ENCODE peak calls at places on chromosomes 16 and 17, in eight cellular contexts. U is right lobe of liver; G is breast epithelium; V is foreskin fibroblast; K is stomach; H is CD8-positive, alpha-beta T cell; R is mucosa of descending colon; W is astrocyte of the cerebellum. A is an unnamed sample.

GRCh38 chr16:47136101-47136820 is 7.5 kb downstream of the NETO2 start:
- DNase-seq in U (no peak), G (no peak), V (peak; percentile 12), K (no peak), H (no peak), R (no peak), W (peak; percentile 42), A (no peak)

GRCh38 chr17:79947351-79948031 is 88.2 kb downstream of the TBC1D16 start:
- DNase-seq in U (no peak), G (peak; percentile 45), V (no peak), K (no peak), H (no peak), R (peak; percentile 24), W (peak; percentile 92), A (no peak)

GRCh38 chr17:10661377-10661906 is 4.3 kb upstream of the MYH3 start:
- DNase-seq in U (no peak), G (no peak), V (no peak), K (no peak), H (no peak), R (no peak), W (no peak), A (no peak)

GRCh38 chr16:81175325-81175891 is 63.1 kb upstream of the BCO1 start:
- DNase-seq in U (no peak), G (no peak), V (peak; percentile 72), K (no peak), H (no peak), R (no peak), W (peak; percentile 49), A (peak; percentile 33)

GRCh38 chr17:17778308-17779014 is 58.3 kb downstream of the SREBF1 start:
- DNase-seq in U (no peak), G (no peak), V (peak; percentile 86), K (peak; percentile 56), H (no peak), R (peak; percentile 60), W (peak; percentile 74), A (no peak)

GRCh38 chr16:50690177-50690576 is 3.2 kb upstream of the NOD2 start:
- DNase-seq in U (no peak), G (no peak), V (no peak), K (no peak), H (no peak), R (no peak), W (no peak), A (no peak)

GRCh38 chr17:17355426-17355825 is 52.3 kb downstream of the NT5M start:
- DNase-seq in U (peak; percentile 45), G (no peak), V (no peak), K (no peak), H (no peak), R (no peak), W (no peak), A (no peak)

GRCh38 chr17:30534938-30535921 is 58.0 kb downstream of the GOSR1 start:
- DNase-seq in U (no peak), G (no peak), V (no peak), K (no peak), H (no peak), R (no peak), W (no peak), A (no peak)

GRCh38 chr16:28981517-28981916 is 3.3 kb upstream of the LAT start:
- DNase-seq in U (no peak), G (no peak), V (peak; percentile 36), K (no peak), H (peak; percentile 50), R (peak; percentile 40), W (no peak), A (no peak)

GRCh38 chr17:82295472-82295814 is 21.9 kb upstream of the CSNK1D start:
- DNase-seq in U (no peak), G (no peak), V (no peak), K (no peak), H (no peak), R (no peak), W (no peak), A (no peak)

GRCh38 chr17:74444406-74444805 is 12.5 kb downstream of the GPRC5C start:
- DNase-seq in U (peak; percentile 97), G (no peak), V (no peak), K (peak; percentile 89), H (no peak), R (peak; percentile 62), W (no peak), A (no peak)

GRCh38 chr16:51157698-51158097 is 6.6 kb upstream of the SALL1 start:
- DNase-seq in U (no peak), G (no peak), V (no peak), K (no peak), H (no peak), R (no peak), W (no peak), A (no peak)

GRCh38 chr16:54655171-54655590 is 275.5 kb upstream of the IRX5 start:
- DNase-seq in U (no peak), G (no peak), V (no peak), K (peak; percentile 83), H (no peak), R (no peak), W (peak; percentile 43), A (no peak)

GRCh38 chr16:719815-720506 is 985 bp upstream of the ANTKMT start:
- DNase-seq in U (no peak), G (no peak), V (peak; percentile 35), K (no peak), H (peak; percentile 36), R (peak; percentile 51), W (no peak), A (no peak)

GRCh38 chr16:53864819-53865491 is 161.0 kb downstream of the FTO start:
- DNase-seq in U (no peak), G (no peak), V (peak; percentile 30), K (no peak), H (no peak), R (no peak), W (no peak), A (no peak)

GRCh38 chr17:29557085-29557697 is 9.6 kb downstream of the ABHD15 start:
- DNase-seq in U (peak; percentile 66), G (no peak), V (peak; percentile 59), K (no peak), H (no peak), R (no peak), W (no peak), A (no peak)

GRCh38 chr17:50642722-50643656 is 8.3 kb downstream of the ABCC3 start:
- DNase-seq in U (no peak), G (no peak), V (no peak), K (no peak), H (no peak), R (peak; percentile 22), W (no peak), A (no peak)

GRCh38 chr17:350706-351435 is 1.7 kb downstream of the RPH3AL start:
- DNase-seq in U (peak; percentile 95), G (peak; percentile 57), V (peak; percentile 50), K (peak; percentile 76), H (no peak), R (peak; percentile 84), W (no peak), A (no peak)

GRCh38 chr17:16352838-16353701 is at the start of gene CENPV:
- DNase-seq in U (peak; percentile 64), G (no peak), V (peak; percentile 77), K (peak; percentile 64), H (peak; percentile 70), R (peak; percentile 80), W (no peak), A (no peak)

GRCh38 chr17:32795339-32795979 is 81.5 kb downstream of the MYO1D start:
- DNase-seq in U (no peak), G (no peak), V (no peak), K (no peak), H (no peak), R (peak; percentile 44), W (no peak), A (no peak)

GRCh38 chr17:6244796-6245195 is 174.6 kb downstream of the WSCD1 start:
- DNase-seq in U (no peak), G (no peak), V (no peak), K (no peak), H (no peak), R (no peak), W (no peak), A (no peak)

GRCh38 chr16:89383095-89384003 is 107.0 kb downstream of the ANKRD11 start:
- DNase-seq in U (peak; percentile 88), G (no peak), V (peak; percentile 73), K (peak; percentile 71), H (peak; percentile 32), R (peak; percentile 73), W (no peak), A (no peak)
- TF ChIP-seq CTCF in U (peak; percentile 8), G (no peak), V (no peak), K (no peak), H (no peak), R (no peak), W (peak; percentile 17), A (no peak)

GRCh38 chr16:83843657-83844056 is 35.9 kb downstream of the HSBP1 start:
- DNase-seq in U (no peak), G (no peak), V (no peak), K (no peak), H (no peak), R (no peak), W (no peak), A (no peak)

GRCh38 chr16:83842755-83843507 is 35.2 kb downstream of the HSBP1 start:
- DNase-seq in U (no peak), G (no peak), V (no peak), K (no peak), H (no peak), R (no peak), W (no peak), A (no peak)

GRCh38 chr16:83842291-83842690 is 34.5 kb downstream of the HSBP1 start:
- DNase-seq in U (no peak), G (no peak), V (no peak), K (no peak), H (no peak), R (no peak), W (no peak), A (no peak)

GRCh38 chr16:83847371-83848225 is 39.8 kb downstream of the HSBP1 start:
- DNase-seq in U (no peak), G (no peak), V (no peak), K (no peak), H (no peak), R (no peak), W (no peak), A (no peak)

DNA sequence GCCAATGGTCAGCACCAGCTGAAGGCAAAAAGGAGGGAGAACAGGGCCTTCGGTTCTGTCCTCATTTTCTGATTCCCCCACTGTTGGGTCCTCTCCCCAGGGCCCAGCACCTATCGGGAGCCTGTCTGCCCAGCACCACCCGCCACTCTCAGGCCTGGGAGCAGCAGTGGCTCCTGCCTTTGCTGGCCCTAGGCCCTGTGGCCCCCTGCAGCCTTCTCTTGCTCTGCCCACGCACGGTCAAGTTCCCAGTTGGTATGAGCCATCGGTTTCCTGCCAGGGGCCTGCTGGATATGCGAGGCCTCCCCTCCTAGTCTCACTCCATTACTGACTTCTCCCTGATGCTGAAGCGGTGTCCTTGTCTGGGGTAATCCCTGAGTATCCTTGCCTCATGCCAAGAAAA is 37.5 kb downstream of the HSBP1 start:
- DNase-seq in U (no peak), G (no peak), V (no peak), K (no peak), H (no peak), R (no peak), W (no peak), A (no peak)
- H3K4me3 ChIP-seq in U (no peak overlapping the region), G (no peak overlapping the region), V (no peak overlapping the region), K (no peak overlapping the region), H (no peak overlapping the region), R (no peak overlapping the region), W (no peak overlapping the region), A (no peak overlapping the region)

GRCh38 chr17:77393867-77394539 is 253.2 kb downstream of the SEC14L1 start:
- DNase-seq in U (no peak), G (no peak), V (no peak), K (no peak), H (no peak), R (no peak), W (no peak), A (no peak)
- TF ChIP-seq CTCF in U (no peak), G (no peak), V (no peak), K (no peak), H (no peak), R (no peak), W (no peak), A (no peak)

GRCh38 chr17:76462556-76463290 is 4.7 kb upstream of the AANAT start:
- DNase-seq in U (no peak), G (no peak), V (no peak), K (no peak), H (no peak), R (no peak), W (no peak), A (no peak)
- H3K4me3 ChIP-seq in U (no peak overlapping the region), G (no peak overlapping the region), V (no peak overlapping the region), K (no peak overlapping the region), H (no peak overlapping the region), R (no peak overlapping the region), W (no peak overlapping the region), A (no peak overlapping the region)